ENCODE peak calls at places on chromosomes 16 and 17, in nine cellular contexts. One of them, this sample, is unnamed.

GRCh38 chr16:54490089-54490488 is 203.5 kb upstream of the IRX3 start:
- DNase-seq in stimulated activated CD8-positive, alpha-beta memory T cell treated with anti-CD3 and anti-CD28 coated beads, Interleukin-15, amount 100 ng/mL, for 24 hours: no peak
- DNase-seq in activated effector memory CD4-positive, alpha-beta T cell treated with anti-CD3 and anti-CD28 coated beads, Interleukin-2, amount 50 U/mL, for 16 hours: no peak
- DNase-seq in activated CD4-positive, CD25-positive, alpha-beta regulatory T cell treated with anti-CD3 and anti-CD28 coated beads, Interleukin-2, amount 50 U/mL, for 72 hours: no peak
- DNase-seq in activated CD8-positive, alpha-beta T cell treated with anti-CD3 and anti-CD28 coated beads for 36 hours: no peak
- DNase-seq in HCEC 1CT: no peak
- DNase-seq in caudate nucleus: no peak
- DNase-seq in fibroblast of gingiva: no peak
- DNase-seq in anterior cingulate cortex: no peak
- DNase-seq in this sample: no peak

GRCh38 chr17:59892251-59892848 is 393 bp downstream of the TUBD1 start:
- DNase-seq in stimulated activated CD8-positive, alpha-beta memory T cell treated with anti-CD3 and anti-CD28 coated beads, Interleukin-15, amount 100 ng/mL, for 24 hours: no peak
- DNase-seq in activated effector memory CD4-positive, alpha-beta T cell treated with anti-CD3 and anti-CD28 coated beads, Interleukin-2, amount 50 U/mL, for 16 hours: no peak
- DNase-seq in activated CD4-positive, CD25-positive, alpha-beta regulatory T cell treated with anti-CD3 and anti-CD28 coated beads, Interleukin-2, amount 50 U/mL, for 72 hours: no peak
- DNase-seq in activated CD8-positive, alpha-beta T cell treated with anti-CD3 and anti-CD28 coated beads for 36 hours: no peak
- DNase-seq in HCEC 1CT: no peak
- DNase-seq in caudate nucleus: no peak
- DNase-seq in fibroblast of gingiva: no peak
- DNase-seq in anterior cingulate cortex: no peak
- DNase-seq in this sample: no peak

GRCh38 chr16:69532761-69533459 is 32.9 kb upstream of the NFAT5 start:
- DNase-seq in stimulated activated CD8-positive, alpha-beta memory T cell treated with anti-CD3 and anti-CD28 coated beads, Interleukin-15, amount 100 ng/mL, for 24 hours: no peak
- DNase-seq in activated effector memory CD4-positive, alpha-beta T cell treated with anti-CD3 and anti-CD28 coated beads, Interleukin-2, amount 50 U/mL, for 16 hours: no peak
- DNase-seq in activated CD4-positive, CD25-positive, alpha-beta regulatory T cell treated with anti-CD3 and anti-CD28 coated beads, Interleukin-2, amount 50 U/mL, for 72 hours: no peak
- DNase-seq in activated CD8-positive, alpha-beta T cell treated with anti-CD3 and anti-CD28 coated beads for 36 hours: no peak
- DNase-seq in HCEC 1CT: no peak
- DNase-seq in caudate nucleus: no peak
- DNase-seq in fibroblast of gingiva: peak
- DNase-seq in anterior cingulate cortex: no peak
- DNase-seq in this sample: no peak

GRCh38 chr17:30299000-30299399 is 7.3 kb upstream of the BLMH start:
- DNase-seq in stimulated activated CD8-positive, alpha-beta memory T cell treated with anti-CD3 and anti-CD28 coated beads, Interleukin-15, amount 100 ng/mL, for 24 hours: no peak
- DNase-seq in activated effector memory CD4-positive, alpha-beta T cell treated with anti-CD3 and anti-CD28 coated beads, Interleukin-2, amount 50 U/mL, for 16 hours: no peak
- DNase-seq in activated CD4-positive, CD25-positive, alpha-beta regulatory T cell treated with anti-CD3 and anti-CD28 coated beads, Interleukin-2, amount 50 U/mL, for 72 hours: no peak
- DNase-seq in activated CD8-positive, alpha-beta T cell treated with anti-CD3 and anti-CD28 coated beads for 36 hours: no peak
- DNase-seq in HCEC 1CT: peak
- DNase-seq in caudate nucleus: no peak
- DNase-seq in fibroblast of gingiva: no peak
- DNase-seq in anterior cingulate cortex: no peak
- DNase-seq in this sample: no peak

GRCh38 chr16:76910931-76911330 is 280.1 kb upstream of the MON1B start:
- DNase-seq in stimulated activated CD8-positive, alpha-beta memory T cell treated with anti-CD3 and anti-CD28 coated beads, Interleukin-15, amount 100 ng/mL, for 24 hours: no peak
- DNase-seq in activated effector memory CD4-positive, alpha-beta T cell treated with anti-CD3 and anti-CD28 coated beads, Interleukin-2, amount 50 U/mL, for 16 hours: no peak
- DNase-seq in activated CD4-positive, CD25-positive, alpha-beta regulatory T cell treated with anti-CD3 and anti-CD28 coated beads, Interleukin-2, amount 50 U/mL, for 72 hours: no peak
- DNase-seq in activated CD8-positive, alpha-beta T cell treated with anti-CD3 and anti-CD28 coated beads for 36 hours: no peak
- DNase-seq in HCEC 1CT: no peak
- DNase-seq in caudate nucleus: no peak
- DNase-seq in fibroblast of gingiva: peak
- DNase-seq in anterior cingulate cortex: no peak
- DNase-seq in this sample: no peak

GRCh38 chr16:7405166-7405565 is 72.5 kb downstream of the RBFOX1 start:
- DNase-seq in stimulated activated CD8-positive, alpha-beta memory T cell treated with anti-CD3 and anti-CD28 coated beads, Interleukin-15, amount 100 ng/mL, for 24 hours: no peak
- DNase-seq in activated effector memory CD4-positive, alpha-beta T cell treated with anti-CD3 and anti-CD28 coated beads, Interleukin-2, amount 50 U/mL, for 16 hours: no peak
- DNase-seq in activated CD4-positive, CD25-positive, alpha-beta regulatory T cell treated with anti-CD3 and anti-CD28 coated beads, Interleukin-2, amount 50 U/mL, for 72 hours: no peak
- DNase-seq in activated CD8-positive, alpha-beta T cell treated with anti-CD3 and anti-CD28 coated beads for 36 hours: no peak
- DNase-seq in HCEC 1CT: no peak
- DNase-seq in caudate nucleus: peak
- DNase-seq in fibroblast of gingiva: no peak
- DNase-seq in anterior cingulate cortex: no peak
- DNase-seq in this sample: peak

GRCh38 chr16:53901396-53901795 is 197.4 kb downstream of the FTO start:
- DNase-seq in stimulated activated CD8-positive, alpha-beta memory T cell treated with anti-CD3 and anti-CD28 coated beads, Interleukin-15, amount 100 ng/mL, for 24 hours: no peak
- DNase-seq in activated effector memory CD4-positive, alpha-beta T cell treated with anti-CD3 and anti-CD28 coated beads, Interleukin-2, amount 50 U/mL, for 16 hours: no peak
- DNase-seq in activated CD4-positive, CD25-positive, alpha-beta regulatory T cell treated with anti-CD3 and anti-CD28 coated beads, Interleukin-2, amount 50 U/mL, for 72 hours: no peak
- DNase-seq in activated CD8-positive, alpha-beta T cell treated with anti-CD3 and anti-CD28 coated beads for 36 hours: no peak
- DNase-seq in HCEC 1CT: no peak
- DNase-seq in caudate nucleus: no peak
- DNase-seq in fibroblast of gingiva: no peak
- DNase-seq in anterior cingulate cortex: no peak
- DNase-seq in this sample: no peak

GRCh38 chr17:46262271-46262670 is 32.7 kb upstream of the LRRC37A start:
- DNase-seq in stimulated activated CD8-positive, alpha-beta memory T cell treated with anti-CD3 and anti-CD28 coated beads, Interleukin-15, amount 100 ng/mL, for 24 hours: no peak
- DNase-seq in activated effector memory CD4-positive, alpha-beta T cell treated with anti-CD3 and anti-CD28 coated beads, Interleukin-2, amount 50 U/mL, for 16 hours: no peak
- DNase-seq in activated CD4-positive, CD25-positive, alpha-beta regulatory T cell treated with anti-CD3 and anti-CD28 coated beads, Interleukin-2, amount 50 U/mL, for 72 hours: no peak
- DNase-seq in activated CD8-positive, alpha-beta T cell treated with anti-CD3 and anti-CD28 coated beads for 36 hours: no peak
- DNase-seq in HCEC 1CT: peak
- DNase-seq in caudate nucleus: no peak
- DNase-seq in fibroblast of gingiva: no peak
- DNase-seq in anterior cingulate cortex: no peak
- DNase-seq in this sample: no peak

GRCh38 chr17:27756467-27757371 is 43.6 kb downstream of the NOS2 start:
- DNase-seq in stimulated activated CD8-positive, alpha-beta memory T cell treated with anti-CD3 and anti-CD28 coated beads, Interleukin-15, amount 100 ng/mL, for 24 hours: peak
- DNase-seq in activated effector memory CD4-positive, alpha-beta T cell treated with anti-CD3 and anti-CD28 coated beads, Interleukin-2, amount 50 U/mL, for 16 hours: peak
- DNase-seq in activated CD4-positive, CD25-positive, alpha-beta regulatory T cell treated with anti-CD3 and anti-CD28 coated beads, Interleukin-2, amount 50 U/mL, for 72 hours: peak
- DNase-seq in activated CD8-positive, alpha-beta T cell treated with anti-CD3 and anti-CD28 coated beads for 36 hours: peak
- DNase-seq in HCEC 1CT: no peak
- DNase-seq in caudate nucleus: no peak
- DNase-seq in fibroblast of gingiva: peak
- DNase-seq in anterior cingulate cortex: no peak
- DNase-seq in this sample: peak

GRCh38 chr16:30769379-30770089 is 7.4 kb downstream of the RNF40 start:
- DNase-seq in stimulated activated CD8-positive, alpha-beta memory T cell treated with anti-CD3 and anti-CD28 coated beads, Interleukin-15, amount 100 ng/mL, for 24 hours: no peak
- DNase-seq in activated effector memory CD4-positive, alpha-beta T cell treated with anti-CD3 and anti-CD28 coated beads, Interleukin-2, amount 50 U/mL, for 16 hours: no peak
- DNase-seq in activated CD4-positive, CD25-positive, alpha-beta regulatory T cell treated with anti-CD3 and anti-CD28 coated beads, Interleukin-2, amount 50 U/mL, for 72 hours: no peak
- DNase-seq in activated CD8-positive, alpha-beta T cell treated with anti-CD3 and anti-CD28 coated beads for 36 hours: no peak
- DNase-seq in HCEC 1CT: no peak
- DNase-seq in caudate nucleus: no peak
- DNase-seq in fibroblast of gingiva: no peak
- DNase-seq in anterior cingulate cortex: no peak
- DNase-seq in this sample: peak

GRCh38 chr17:81941484-81942166 is 4.5 kb upstream of the PYCR1 start:
- DNase-seq in stimulated activated CD8-positive, alpha-beta memory T cell treated with anti-CD3 and anti-CD28 coated beads, Interleukin-15, amount 100 ng/mL, for 24 hours: no peak
- DNase-seq in activated effector memory CD4-positive, alpha-beta T cell treated with anti-CD3 and anti-CD28 coated beads, Interleukin-2, amount 50 U/mL, for 16 hours: no peak
- DNase-seq in activated CD4-positive, CD25-positive, alpha-beta regulatory T cell treated with anti-CD3 and anti-CD28 coated beads, Interleukin-2, amount 50 U/mL, for 72 hours: no peak
- DNase-seq in activated CD8-positive, alpha-beta T cell treated with anti-CD3 and anti-CD28 coated beads for 36 hours: no peak
- DNase-seq in HCEC 1CT: no peak
- DNase-seq in caudate nucleus: peak
- DNase-seq in fibroblast of gingiva: no peak
- DNase-seq in anterior cingulate cortex: no peak
- DNase-seq in this sample: no peak

GRCh38 chr16:88713054-88713453 is 6.8 kb downstream of the CTU2 start:
- DNase-seq in stimulated activated CD8-positive, alpha-beta memory T cell treated with anti-CD3 and anti-CD28 coated beads, Interleukin-15, amount 100 ng/mL, for 24 hours: no peak
- DNase-seq in activated effector memory CD4-positive, alpha-beta T cell treated with anti-CD3 and anti-CD28 coated beads, Interleukin-2, amount 50 U/mL, for 16 hours: no peak
- DNase-seq in activated CD4-positive, CD25-positive, alpha-beta regulatory T cell treated with anti-CD3 and anti-CD28 coated beads, Interleukin-2, amount 50 U/mL, for 72 hours: no peak
- DNase-seq in activated CD8-positive, alpha-beta T cell treated with anti-CD3 and anti-CD28 coated beads for 36 hours: no peak
- DNase-seq in HCEC 1CT: no peak
- DNase-seq in caudate nucleus: no peak
- DNase-seq in fibroblast of gingiva: no peak
- DNase-seq in anterior cingulate cortex: no peak
- DNase-seq in this sample: no peak

GRCh38 chr17:75317671-75318070 is 28.4 kb upstream of the SLC25A19 start:
- DNase-seq in stimulated activated CD8-positive, alpha-beta memory T cell treated with anti-CD3 and anti-CD28 coated beads, Interleukin-15, amount 100 ng/mL, for 24 hours: no peak
- DNase-seq in activated effector memory CD4-positive, alpha-beta T cell treated with anti-CD3 and anti-CD28 coated beads, Interleukin-2, amount 50 U/mL, for 16 hours: no peak
- DNase-seq in activated CD4-positive, CD25-positive, alpha-beta regulatory T cell treated with anti-CD3 and anti-CD28 coated beads, Interleukin-2, amount 50 U/mL, for 72 hours: no peak
- DNase-seq in activated CD8-positive, alpha-beta T cell treated with anti-CD3 and anti-CD28 coated beads for 36 hours: no peak
- DNase-seq in HCEC 1CT: no peak
- DNase-seq in caudate nucleus: no peak
- DNase-seq in fibroblast of gingiva: no peak
- DNase-seq in anterior cingulate cortex: no peak
- DNase-seq in this sample: no peak

GRCh38 chr17:39666601-39667261 is 1.5 kb upstream of the PNMT start:
- DNase-seq in stimulated activated CD8-positive, alpha-beta memory T cell treated with anti-CD3 and anti-CD28 coated beads, Interleukin-15, amount 100 ng/mL, for 24 hours: no peak
- DNase-seq in activated effector memory CD4-positive, alpha-beta T cell treated with anti-CD3 and anti-CD28 coated beads, Interleukin-2, amount 50 U/mL, for 16 hours: no peak
- DNase-seq in activated CD4-positive, CD25-positive, alpha-beta regulatory T cell treated with anti-CD3 and anti-CD28 coated beads, Interleukin-2, amount 50 U/mL, for 72 hours: no peak
- DNase-seq in activated CD8-positive, alpha-beta T cell treated with anti-CD3 and anti-CD28 coated beads for 36 hours: no peak
- DNase-seq in HCEC 1CT: no peak
- DNase-seq in caudate nucleus: peak
- DNase-seq in fibroblast of gingiva: no peak
- DNase-seq in anterior cingulate cortex: no peak
- DNase-seq in this sample: no peak

GRCh38 chr17:10051112-10051511 is 146.0 kb upstream of the RCVRN start:
- DNase-seq in stimulated activated CD8-positive, alpha-beta memory T cell treated with anti-CD3 and anti-CD28 coated beads, Interleukin-15, amount 100 ng/mL, for 24 hours: no peak
- DNase-seq in activated effector memory CD4-positive, alpha-beta T cell treated with anti-CD3 and anti-CD28 coated beads, Interleukin-2, amount 50 U/mL, for 16 hours: no peak
- DNase-seq in activated CD4-positive, CD25-positive, alpha-beta regulatory T cell treated with anti-CD3 and anti-CD28 coated beads, Interleukin-2, amount 50 U/mL, for 72 hours: no peak
- DNase-seq in activated CD8-positive, alpha-beta T cell treated with anti-CD3 and anti-CD28 coated beads for 36 hours: no peak
- DNase-seq in HCEC 1CT: no peak
- DNase-seq in caudate nucleus: no peak
- DNase-seq in fibroblast of gingiva: no peak
- DNase-seq in anterior cingulate cortex: no peak
- DNase-seq in this sample: no peak

GRCh38 chr17:29722411-29723198 is 99.9 kb upstream of the CORO6 start:
- DNase-seq in stimulated activated CD8-positive, alpha-beta memory T cell treated with anti-CD3 and anti-CD28 coated beads, Interleukin-15, amount 100 ng/mL, for 24 hours: no peak
- DNase-seq in activated effector memory CD4-positive, alpha-beta T cell treated with anti-CD3 and anti-CD28 coated beads, Interleukin-2, amount 50 U/mL, for 16 hours: peak
- DNase-seq in activated CD4-positive, CD25-positive, alpha-beta regulatory T cell treated with anti-CD3 and anti-CD28 coated beads, Interleukin-2, amount 50 U/mL, for 72 hours: no peak
- DNase-seq in activated CD8-positive, alpha-beta T cell treated with anti-CD3 and anti-CD28 coated beads for 36 hours: peak
- DNase-seq in HCEC 1CT: peak
- DNase-seq in caudate nucleus: no peak
- DNase-seq in fibroblast of gingiva: peak
- DNase-seq in anterior cingulate cortex: no peak
- DNase-seq in this sample: no peak

GRCh38 chr17:16950488-16950887 is 21.4 kb downstream of the TNFRSF13B start:
- DNase-seq in stimulated activated CD8-positive, alpha-beta memory T cell treated with anti-CD3 and anti-CD28 coated beads, Interleukin-15, amount 100 ng/mL, for 24 hours: no peak
- DNase-seq in activated effector memory CD4-positive, alpha-beta T cell treated with anti-CD3 and anti-CD28 coated beads, Interleukin-2, amount 50 U/mL, for 16 hours: no peak
- DNase-seq in activated CD4-positive, CD25-positive, alpha-beta regulatory T cell treated with anti-CD3 and anti-CD28 coated beads, Interleukin-2, amount 50 U/mL, for 72 hours: peak
- DNase-seq in activated CD8-positive, alpha-beta T cell treated with anti-CD3 and anti-CD28 coated beads for 36 hours: no peak
- DNase-seq in HCEC 1CT: no peak
- DNase-seq in caudate nucleus: no peak
- DNase-seq in fibroblast of gingiva: no peak
- DNase-seq in anterior cingulate cortex: no peak
- DNase-seq in this sample: no peak

GRCh38 chr16:14186007-14186953 is 115.2 kb downstream of the MRTFB start:
- DNase-seq in stimulated activated CD8-positive, alpha-beta memory T cell treated with anti-CD3 and anti-CD28 coated beads, Interleukin-15, amount 100 ng/mL, for 24 hours: no peak
- DNase-seq in activated effector memory CD4-positive, alpha-beta T cell treated with anti-CD3 and anti-CD28 coated beads, Interleukin-2, amount 50 U/mL, for 16 hours: no peak
- DNase-seq in activated CD4-positive, CD25-positive, alpha-beta regulatory T cell treated with anti-CD3 and anti-CD28 coated beads, Interleukin-2, amount 50 U/mL, for 72 hours: no peak
- DNase-seq in activated CD8-positive, alpha-beta T cell treated with anti-CD3 and anti-CD28 coated beads for 36 hours: peak
- DNase-seq in HCEC 1CT: peak
- DNase-seq in caudate nucleus: peak
- DNase-seq in fibroblast of gingiva: peak
- DNase-seq in anterior cingulate cortex: no peak
- DNase-seq in this sample: no peak

GRCh38 chr16:14560523-14560922 is 69.5 kb downstream of the PARN start:
- DNase-seq in stimulated activated CD8-positive, alpha-beta memory T cell treated with anti-CD3 and anti-CD28 coated beads, Interleukin-15, amount 100 ng/mL, for 24 hours: no peak
- DNase-seq in activated effector memory CD4-positive, alpha-beta T cell treated with anti-CD3 and anti-CD28 coated beads, Interleukin-2, amount 50 U/mL, for 16 hours: no peak
- DNase-seq in activated CD4-positive, CD25-positive, alpha-beta regulatory T cell treated with anti-CD3 and anti-CD28 coated beads, Interleukin-2, amount 50 U/mL, for 72 hours: no peak
- DNase-seq in activated CD8-positive, alpha-beta T cell treated with anti-CD3 and anti-CD28 coated beads for 36 hours: no peak
- DNase-seq in HCEC 1CT: no peak
- DNase-seq in caudate nucleus: no peak
- DNase-seq in fibroblast of gingiva: peak
- DNase-seq in anterior cingulate cortex: no peak
- DNase-seq in this sample: no peak

GRCh38 chr16:85117418-85117817 is 5.1 kb upstream of the CIBAR2 start:
- DNase-seq in stimulated activated CD8-positive, alpha-beta memory T cell treated with anti-CD3 and anti-CD28 coated beads, Interleukin-15, amount 100 ng/mL, for 24 hours: no peak
- DNase-seq in activated effector memory CD4-positive, alpha-beta T cell treated with anti-CD3 and anti-CD28 coated beads, Interleukin-2, amount 50 U/mL, for 16 hours: no peak
- DNase-seq in activated CD4-positive, CD25-positive, alpha-beta regulatory T cell treated with anti-CD3 and anti-CD28 coated beads, Interleukin-2, amount 50 U/mL, for 72 hours: no peak
- DNase-seq in activated CD8-positive, alpha-beta T cell treated with anti-CD3 and anti-CD28 coated beads for 36 hours: no peak
- DNase-seq in HCEC 1CT: no peak
- DNase-seq in caudate nucleus: no peak
- DNase-seq in fibroblast of gingiva: no peak
- DNase-seq in anterior cingulate cortex: no peak
- DNase-seq in this sample: no peak

GRCh38 chr17:32099686-32100085 is 42.6 kb upstream of the RHOT1 start:
- DNase-seq in stimulated activated CD8-positive, alpha-beta memory T cell treated with anti-CD3 and anti-CD28 coated beads, Interleukin-15, amount 100 ng/mL, for 24 hours: no peak
- DNase-seq in activated effector memory CD4-positive, alpha-beta T cell treated with anti-CD3 and anti-CD28 coated beads, Interleukin-2, amount 50 U/mL, for 16 hours: no peak
- DNase-seq in activated CD4-positive, CD25-positive, alpha-beta regulatory T cell treated with anti-CD3 and anti-CD28 coated beads, Interleukin-2, amount 50 U/mL, for 72 hours: no peak
- DNase-seq in activated CD8-positive, alpha-beta T cell treated with anti-CD3 and anti-CD28 coated beads for 36 hours: no peak
- DNase-seq in HCEC 1CT: no peak
- DNase-seq in caudate nucleus: no peak
- DNase-seq in fibroblast of gingiva: no peak
- DNase-seq in anterior cingulate cortex: no peak
- DNase-seq in this sample: no peak

GRCh38 chr17:65660947-65661346 is 99.5 kb upstream of the AXIN2 start:
- DNase-seq in stimulated activated CD8-positive, alpha-beta memory T cell treated with anti-CD3 and anti-CD28 coated beads, Interleukin-15, amount 100 ng/mL, for 24 hours: no peak
- DNase-seq in activated effector memory CD4-positive, alpha-beta T cell treated with anti-CD3 and anti-CD28 coated beads, Interleukin-2, amount 50 U/mL, for 16 hours: no peak
- DNase-seq in activated CD4-positive, CD25-positive, alpha-beta regulatory T cell treated with anti-CD3 and anti-CD28 coated beads, Interleukin-2, amount 50 U/mL, for 72 hours: no peak
- DNase-seq in activated CD8-positive, alpha-beta T cell treated with anti-CD3 and anti-CD28 coated beads for 36 hours: no peak
- DNase-seq in HCEC 1CT: peak
- DNase-seq in caudate nucleus: no peak
- DNase-seq in fibroblast of gingiva: peak
- DNase-seq in anterior cingulate cortex: no peak
- DNase-seq in this sample: no peak

GRCh38 chr17:60720763-60721531 is 43.3 kb downstream of the BCAS3 start:
- DNase-seq in stimulated activated CD8-positive, alpha-beta memory T cell treated with anti-CD3 and anti-CD28 coated beads, Interleukin-15, amount 100 ng/mL, for 24 hours: no peak
- DNase-seq in activated effector memory CD4-positive, alpha-beta T cell treated with anti-CD3 and anti-CD28 coated beads, Interleukin-2, amount 50 U/mL, for 16 hours: no peak
- DNase-seq in activated CD4-positive, CD25-positive, alpha-beta regulatory T cell treated with anti-CD3 and anti-CD28 coated beads, Interleukin-2, amount 50 U/mL, for 72 hours: no peak
- DNase-seq in activated CD8-positive, alpha-beta T cell treated with anti-CD3 and anti-CD28 coated beads for 36 hours: peak
- DNase-seq in HCEC 1CT: peak
- DNase-seq in caudate nucleus: peak
- DNase-seq in fibroblast of gingiva: peak
- DNase-seq in anterior cingulate cortex: no peak
- DNase-seq in this sample: no peak

GRCh38 chr16:75061677-75062076 is 54.9 kb downstream of the LDHD start:
- DNase-seq in stimulated activated CD8-positive, alpha-beta memory T cell treated with anti-CD3 and anti-CD28 coated beads, Interleukin-15, amount 100 ng/mL, for 24 hours: no peak
- DNase-seq in activated effector memory CD4-positive, alpha-beta T cell treated with anti-CD3 and anti-CD28 coated beads, Interleukin-2, amount 50 U/mL, for 16 hours: no peak
- DNase-seq in activated CD4-positive, CD25-positive, alpha-beta regulatory T cell treated with anti-CD3 and anti-CD28 coated beads, Interleukin-2, amount 50 U/mL, for 72 hours: no peak
- DNase-seq in activated CD8-positive, alpha-beta T cell treated with anti-CD3 and anti-CD28 coated beads for 36 hours: no peak
- DNase-seq in HCEC 1CT: no peak
- DNase-seq in caudate nucleus: no peak
- DNase-seq in fibroblast of gingiva: no peak
- DNase-seq in anterior cingulate cortex: no peak
- DNase-seq in this sample: no peak

GRCh38 chr16:49704586-49705155 is 151.2 kb downstream of the ZNF423 start:
- DNase-seq in stimulated activated CD8-positive, alpha-beta memory T cell treated with anti-CD3 and anti-CD28 coated beads, Interleukin-15, amount 100 ng/mL, for 24 hours: no peak
- DNase-seq in activated effector memory CD4-positive, alpha-beta T cell treated with anti-CD3 and anti-CD28 coated beads, Interleukin-2, amount 50 U/mL, for 16 hours: no peak
- DNase-seq in activated CD4-positive, CD25-positive, alpha-beta regulatory T cell treated with anti-CD3 and anti-CD28 coated beads, Interleukin-2, amount 50 U/mL, for 72 hours: no peak
- DNase-seq in activated CD8-positive, alpha-beta T cell treated with anti-CD3 and anti-CD28 coated beads for 36 hours: peak
- DNase-seq in HCEC 1CT: no peak
- DNase-seq in caudate nucleus: no peak
- DNase-seq in fibroblast of gingiva: no peak
- DNase-seq in anterior cingulate cortex: no peak
- DNase-seq in this sample: no peak

GRCh38 chr17:63848834-63849689 is 6.6 kb upstream of the SMARCD2 start:
- DNase-seq in stimulated activated CD8-positive, alpha-beta memory T cell treated with anti-CD3 and anti-CD28 coated beads, Interleukin-15, amount 100 ng/mL, for 24 hours: peak
- DNase-seq in activated effector memory CD4-positive, alpha-beta T cell treated with anti-CD3 and anti-CD28 coated beads, Interleukin-2, amount 50 U/mL, for 16 hours: peak
- DNase-seq in activated CD4-positive, CD25-positive, alpha-beta regulatory T cell treated with anti-CD3 and anti-CD28 coated beads, Interleukin-2, amount 50 U/mL, for 72 hours: peak
- DNase-seq in activated CD8-positive, alpha-beta T cell treated with anti-CD3 and anti-CD28 coated beads for 36 hours: peak
- DNase-seq in HCEC 1CT: no peak
- DNase-seq in caudate nucleus: peak
- DNase-seq in fibroblast of gingiva: peak
- DNase-seq in anterior cingulate cortex: peak
- DNase-seq in this sample: peak

GRCh38 chr17:40180694-40181093 is 3.4 kb downstream of the RAPGEFL1 start:
- DNase-seq in stimulated activated CD8-positive, alpha-beta memory T cell treated with anti-CD3 and anti-CD28 coated beads, Interleukin-15, amount 100 ng/mL, for 24 hours: no peak
- DNase-seq in activated effector memory CD4-positive, alpha-beta T cell treated with anti-CD3 and anti-CD28 coated beads, Interleukin-2, amount 50 U/mL, for 16 hours: no peak
- DNase-seq in activated CD4-positive, CD25-positive, alpha-beta regulatory T cell treated with anti-CD3 and anti-CD28 coated beads, Interleukin-2, amount 50 U/mL, for 72 hours: no peak
- DNase-seq in activated CD8-positive, alpha-beta T cell treated with anti-CD3 and anti-CD28 coated beads for 36 hours: no peak
- DNase-seq in HCEC 1CT: no peak
- DNase-seq in caudate nucleus: no peak
- DNase-seq in fibroblast of gingiva: no peak
- DNase-seq in anterior cingulate cortex: no peak
- DNase-seq in this sample: peak

GRCh38 chr16:57115504-57116182 is 23.3 kb downstream of the CPNE2 start:
- DNase-seq in stimulated activated CD8-positive, alpha-beta memory T cell treated with anti-CD3 and anti-CD28 coated beads, Interleukin-15, amount 100 ng/mL, for 24 hours: no peak
- DNase-seq in activated effector memory CD4-positive, alpha-beta T cell treated with anti-CD3 and anti-CD28 coated beads, Interleukin-2, amount 50 U/mL, for 16 hours: no peak
- DNase-seq in activated CD4-positive, CD25-positive, alpha-beta regulatory T cell treated with anti-CD3 and anti-CD28 coated beads, Interleukin-2, amount 50 U/mL, for 72 hours: no peak
- DNase-seq in activated CD8-positive, alpha-beta T cell treated with anti-CD3 and anti-CD28 coated beads for 36 hours: no peak
- DNase-seq in HCEC 1CT: no peak
- DNase-seq in caudate nucleus: peak
- DNase-seq in fibroblast of gingiva: peak
- DNase-seq in anterior cingulate cortex: peak
- DNase-seq in this sample: no peak

GRCh38 chr17:38465420-38466345 is 37.4 kb downstream of the ARHGAP23 start:
- DNase-seq in stimulated activated CD8-positive, alpha-beta memory T cell treated with anti-CD3 and anti-CD28 coated beads, Interleukin-15, amount 100 ng/mL, for 24 hours: no peak
- DNase-seq in activated effector memory CD4-positive, alpha-beta T cell treated with anti-CD3 and anti-CD28 coated beads, Interleukin-2, amount 50 U/mL, for 16 hours: no peak
- DNase-seq in activated CD4-positive, CD25-positive, alpha-beta regulatory T cell treated with anti-CD3 and anti-CD28 coated beads, Interleukin-2, amount 50 U/mL, for 72 hours: no peak
- DNase-seq in activated CD8-positive, alpha-beta T cell treated with anti-CD3 and anti-CD28 coated beads for 36 hours: no peak
- DNase-seq in HCEC 1CT: peak
- DNase-seq in caudate nucleus: no peak
- DNase-seq in fibroblast of gingiva: peak
- DNase-seq in anterior cingulate cortex: no peak
- DNase-seq in this sample: no peak